ENCODE peak calls at places on chromosomes 16 and 17, in eight cellular contexts. One of them, this sample, is unnamed.

GRCh38 chr17:41413353-41413752 is 11.0 kb downstream of the KRT37 start:
- DNase-seq in Karpas-422: no peak
- DNase-seq in RPMI7951: peak; percentile 40
- DNase-seq in non-pigmented ciliary epithelial cell: no peak
- DNase-seq in suprapubic skin: no peak
- DNase-seq in NCI-H460: no peak
- DNase-seq in progenitor cell of endocrine pancreas: no peak
- DNase-seq in HCEC 1CT: no peak
- DNase-seq in this sample: no peak

GRCh38 chr16:85423186-85423550 is 190.0 kb upstream of the GSE1 start:
- DNase-seq in suprapubic skin: no peak
- DNase-seq in NCI-H460: no peak
- DNase-seq in RPMI7951: no peak
- DNase-seq in progenitor cell of endocrine pancreas: no peak
- DNase-seq in Karpas-422: no peak
- DNase-seq in HCEC 1CT: no peak
- DNase-seq in non-pigmented ciliary epithelial cell: no peak
- DNase-seq in this sample: no peak

GRCh38 chr16:69451166-69451565 is 26.7 kb downstream of the CYB5B start:
- DNase-seq in progenitor cell of endocrine pancreas: no peak
- DNase-seq in NCI-H460: no peak
- DNase-seq in RPMI7951: no peak
- DNase-seq in Karpas-422: no peak
- DNase-seq in HCEC 1CT: no peak
- DNase-seq in non-pigmented ciliary epithelial cell: no peak
- DNase-seq in suprapubic skin: no peak
- DNase-seq in this sample: no peak

GRCh38 chr16:63613701-63614100 is 1508.2 kb downstream of the CDH11 start:
- DNase-seq in RPMI7951: no peak
- DNase-seq in progenitor cell of endocrine pancreas: no peak
- DNase-seq in HCEC 1CT: no peak
- DNase-seq in suprapubic skin: no peak
- DNase-seq in non-pigmented ciliary epithelial cell: peak; percentile 6
- DNase-seq in Karpas-422: no peak
- DNase-seq in NCI-H460: no peak
- DNase-seq in this sample: peak; percentile 61

GRCh38 chr16:56793504-56793903 is 63.6 kb downstream of the NUP93 start:
- DNase-seq in Karpas-422: peak; percentile 58
- DNase-seq in suprapubic skin: no peak
- DNase-seq in non-pigmented ciliary epithelial cell: no peak
- DNase-seq in HCEC 1CT: peak; percentile 22
- DNase-seq in RPMI7951: peak; percentile 56
- DNase-seq in progenitor cell of endocrine pancreas: no peak
- DNase-seq in NCI-H460: peak; percentile 53
- DNase-seq in this sample: peak; percentile 40

GRCh38 chr17:42989146-42989545 is 8.8 kb downstream of the RUNDC1 start:
- DNase-seq in suprapubic skin: no peak
- DNase-seq in HCEC 1CT: peak; percentile 63
- DNase-seq in RPMI7951: no peak
- DNase-seq in progenitor cell of endocrine pancreas: no peak
- DNase-seq in Karpas-422: no peak
- DNase-seq in NCI-H460: no peak
- DNase-seq in non-pigmented ciliary epithelial cell: no peak
- DNase-seq in this sample: peak; percentile 22

GRCh38 chr17:5843366-5844026 is 226.7 kb upstream of the WSCD1 start:
- DNase-seq in NCI-H460: no peak
- DNase-seq in non-pigmented ciliary epithelial cell: no peak
- DNase-seq in suprapubic skin: no peak
- DNase-seq in HCEC 1CT: no peak
- DNase-seq in RPMI7951: no peak
- DNase-seq in Karpas-422: no peak
- DNase-seq in progenitor cell of endocrine pancreas: no peak
- DNase-seq in this sample: no peak

GRCh38 chr17:246226-246625 is 64.8 kb upstream of the DOC2B start:
- DNase-seq in Karpas-422: no peak
- DNase-seq in non-pigmented ciliary epithelial cell: no peak
- DNase-seq in HCEC 1CT: no peak
- DNase-seq in RPMI7951: no peak
- DNase-seq in NCI-H460: no peak
- DNase-seq in progenitor cell of endocrine pancreas: no peak
- DNase-seq in suprapubic skin: peak; percentile 31
- DNase-seq in this sample: no peak

GRCh38 chr16:19071811-19072777 is 4.7 kb downstream of the COQ7 start:
- DNase-seq in suprapubic skin: no peak
- DNase-seq in RPMI7951: peak; percentile 50
- DNase-seq in HCEC 1CT: peak; percentile 33
- DNase-seq in non-pigmented ciliary epithelial cell: no peak
- DNase-seq in Karpas-422: peak; percentile 89
- DNase-seq in NCI-H460: peak; percentile 65
- DNase-seq in progenitor cell of endocrine pancreas: peak; percentile 45
- DNase-seq in this sample: peak; percentile 26

GRCh38 chr16:68902376-68903345 is 59.3 kb downstream of the TANGO6 start:
- DNase-seq in suprapubic skin: peak; percentile 12
- DNase-seq in non-pigmented ciliary epithelial cell: no peak
- DNase-seq in progenitor cell of endocrine pancreas: peak; percentile 11
- DNase-seq in NCI-H460: peak; percentile 62
- DNase-seq in RPMI7951: peak; percentile 42
- DNase-seq in Karpas-422: peak; percentile 84
- DNase-seq in HCEC 1CT: peak; percentile 51
- DNase-seq in this sample: peak; percentile 74

GRCh38 chr16:21167929-21168602 is 9.6 kb downstream of the LDAF1 start:
- DNase-seq in HCEC 1CT: no peak
- DNase-seq in Karpas-422: no peak
- DNase-seq in NCI-H460: no peak
- DNase-seq in non-pigmented ciliary epithelial cell: no peak
- DNase-seq in RPMI7951: no peak
- DNase-seq in suprapubic skin: no peak
- DNase-seq in progenitor cell of endocrine pancreas: no peak
- DNase-seq in this sample: no peak

GRCh38 chr17:1031711-1032110 is 34.8 kb downstream of the TIMM22 start:
- DNase-seq in RPMI7951: no peak
- DNase-seq in NCI-H460: no peak
- DNase-seq in HCEC 1CT: no peak
- DNase-seq in suprapubic skin: no peak
- DNase-seq in non-pigmented ciliary epithelial cell: no peak
- DNase-seq in progenitor cell of endocrine pancreas: no peak
- DNase-seq in Karpas-422: no peak
- DNase-seq in this sample: no peak

GRCh38 chr17:3977387-3977786 is 13.2 kb upstream of the ATP2A3 start:
- DNase-seq in non-pigmented ciliary epithelial cell: no peak
- DNase-seq in RPMI7951: no peak
- DNase-seq in NCI-H460: no peak
- DNase-seq in Karpas-422: peak; percentile 71
- DNase-seq in HCEC 1CT: no peak
- DNase-seq in progenitor cell of endocrine pancreas: no peak
- DNase-seq in suprapubic skin: no peak
- DNase-seq in this sample: no peak

GRCh38 chr16:78230832-78231231 is 131.4 kb downstream of the WWOX start:
- DNase-seq in RPMI7951: no peak
- DNase-seq in suprapubic skin: no peak
- DNase-seq in Karpas-422: no peak
- DNase-seq in HCEC 1CT: peak; percentile 13
- DNase-seq in progenitor cell of endocrine pancreas: no peak
- DNase-seq in non-pigmented ciliary epithelial cell: no peak
- DNase-seq in NCI-H460: no peak
- DNase-seq in this sample: no peak

This sample was measured in kidney glomerular epithelial cell.